ENCODE peak calls at places on chromosomes 7 and 10, in eight cellular contexts. R is lower leg skin, Z is pancreas, C is psoas muscle, Y is brain microvascular endothelial cell, F is A549, V is Peyer's patch, E is lower lobe of right lung. W is an unnamed sample.

GRCh38 chr7:64889686-64890162 is 13.3 kb upstream of the ZNF273 start:
- DNase-seq in R (no peak), Z (no peak), C (no peak), Y (no peak), F (no peak), V (no peak), E (no peak), W (no peak)

GRCh38 chr7:84811427-84811826 is 375.4 kb downstream of the SEMA3D start:
- DNase-seq in R (no peak), Z (no peak), C (no peak), Y (no peak), F (no peak), V (no peak), E (no peak), W (no peak)

GRCh38 chr10:28674782-28675181 is 2.5 kb upstream of the BAMBI start:
- DNase-seq in R (no peak), Z (no peak), C (no peak), Y (no peak), F (no peak), V (no peak), E (no peak), W (no peak)

GRCh38 chr7:143380264-143380645 is 890 bp upstream of the ZYX start:
- DNase-seq in R (peak), Z (peak), C (peak), Y (peak), F (peak), V (peak), E (peak), W (peak)

GRCh38 chr10:5076615-5077014 is 17.6 kb upstream of the AKR1C3 start:
- DNase-seq in R (no peak), Z (no peak), C (no peak), Y (no peak), F (no peak), V (no peak), E (no peak), W (peak)

GRCh38 chr7:2803342-2803692 is 40.8 kb downstream of the GNA12 start:
- DNase-seq in R (no peak), Z (no peak), C (no peak), Y (no peak), F (no peak), V (no peak), E (no peak), W (no peak)

GRCh38 chr7:57218196-57218716 is 86.0 kb upstream of the ZNF479 start:
- DNase-seq in R (no peak), Z (no peak), C (no peak), Y (no peak), F (no peak), V (no peak), E (peak), W (no peak)

GRCh38 chr7:74275401-74275881 is 13.8 kb upstream of the CLIP2 start:
- DNase-seq in R (no peak), Z (no peak), C (no peak), Y (no peak), F (peak), V (no peak), E (no peak), W (no peak)

GRCh38 chr7:70630647-70631457 is 501.1 kb upstream of the GALNT17 start:
- DNase-seq in R (no peak), Z (no peak), C (peak), Y (no peak), F (no peak), V (no peak), E (no peak), W (peak)

GRCh38 chr7:70632400-70632799 is 499.5 kb upstream of the GALNT17 start:
- DNase-seq in R (no peak), Z (no peak), C (no peak), Y (no peak), F (no peak), V (no peak), E (no peak), W (no peak)

GRCh38 chr7:70634610-70635068 is 497.3 kb upstream of the GALNT17 start:
- DNase-seq in R (no peak), Z (no peak), C (no peak), Y (peak), F (no peak), V (no peak), E (no peak), W (peak)

GRCh38 chr7:70634071-70634470 is 497.9 kb upstream of the GALNT17 start:
- DNase-seq in R (no peak), Z (no peak), C (no peak), Y (no peak), F (no peak), V (no peak), E (no peak), W (no peak)

DNA sequence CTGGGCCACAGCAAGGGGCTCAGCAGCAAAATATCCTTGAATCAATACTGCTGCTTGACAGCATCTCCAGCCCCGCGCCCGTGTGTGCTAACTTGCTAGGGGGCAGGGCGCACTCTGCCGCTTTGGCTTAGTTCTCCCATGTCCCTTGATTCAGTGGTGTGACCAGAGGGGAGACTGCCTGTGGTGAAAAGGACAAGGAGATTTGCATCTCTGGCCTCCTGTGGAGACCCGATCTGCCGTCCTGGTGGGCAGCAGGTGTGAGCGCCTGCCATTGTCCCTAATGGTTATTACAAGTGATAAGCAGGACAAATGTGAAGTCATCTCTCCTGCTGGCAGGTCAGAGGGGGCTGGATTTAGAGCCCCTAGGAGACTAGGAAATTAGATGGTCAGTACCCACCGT is 500.2 kb upstream of the GALNT17 start:
- DNase-seq in R (no peak), Z (no peak), C (no peak), Y (no peak), F (no peak), V (no peak), E (no peak), W (no peak)
- H3K4me3 ChIP-seq in R (no peak), Z (no peak), C (no peak), Y (no peak), F (no peak), V (no peak), E (no peak), W (no peak)

DNA sequence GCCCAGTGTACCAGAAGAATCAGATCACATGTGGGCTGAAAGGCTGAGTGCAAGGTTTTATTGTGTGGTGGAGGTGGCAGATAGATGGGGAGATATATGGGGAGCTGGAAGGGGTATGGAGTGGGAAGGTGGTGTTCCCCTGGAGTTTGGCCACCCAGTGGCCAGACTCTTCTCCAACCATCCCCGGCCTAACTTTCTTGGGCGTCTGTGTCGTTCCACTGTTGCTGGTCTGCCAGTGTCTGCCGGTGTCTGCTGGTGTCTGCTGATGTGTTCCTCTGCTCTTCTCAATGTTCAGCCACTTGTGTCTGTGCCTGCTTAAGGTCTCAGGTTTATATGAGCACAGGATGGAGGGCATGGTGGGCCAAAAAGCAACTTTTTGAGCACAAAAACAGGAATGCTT is 78.4 kb upstream of the PALS2 start:
- DNase-seq in R (no peak), Z (no peak), C (no peak), Y (no peak), F (no peak), V (no peak), E (no peak), W (no peak)
- TF ChIP-seq CTCF in R (no peak), Z (no peak), C (no peak), Y (peak), F (no peak), V (no peak), E (no peak), W (no peak)

GRCh38 chr10:113492181-113492580 is 60.7 kb upstream of the HABP2 start:
- DNase-seq in R (no peak), Z (no peak), C (no peak), Y (no peak), F (no peak), V (no peak), E (no peak), W (peak)
- H3K4me3 ChIP-seq in R (no peak), Z (no peak), C (no peak), Y (no peak), F (no peak), V (no peak), E (no peak), W (peak)

GRCh38 chr10:15263657-15264323 is 95.3 kb upstream of the NMT2 start:
- DNase-seq in R (no peak), Z (no peak), C (no peak), Y (no peak), F (no peak), V (no peak), E (no peak), W (no peak)

GRCh38 chr10:15265558-15265957 is 97.1 kb upstream of the NMT2 start:
- DNase-seq in R (no peak), Z (no peak), C (no peak), Y (no peak), F (no peak), V (no peak), E (no peak), W (no peak)

GRCh38 chr10:15265076-15265475 is 96.6 kb upstream of the NMT2 start:
- DNase-seq in R (no peak), Z (no peak), C (no peak), Y (no peak), F (no peak), V (no peak), E (no peak), W (no peak)

GRCh38 chr10:15259136-15259535 is 90.6 kb upstream of the NMT2 start:
- DNase-seq in R (no peak), Z (no peak), C (no peak), Y (no peak), F (no peak), V (no peak), E (no peak), W (no peak)

GRCh38 chr10:15262036-15262713 is 93.7 kb upstream of the NMT2 start:
- DNase-seq in R (no peak), Z (peak), C (no peak), Y (no peak), F (peak), V (no peak), E (no peak), W (peak)
- TF ChIP-seq CTCF in R (no peak), Z (peak), C (no peak), Y (peak), F (peak), V (peak), E (peak), W (peak)

GRCh38 chr10:50988792-50989191 is 85.5 kb upstream of the PRKG1 start:
- DNase-seq in R (no peak), Z (no peak), C (no peak), Y (no peak), F (peak), V (no peak), E (no peak), W (peak)
- H3K4me3 ChIP-seq in R (no peak), Z (no peak), C (peak), Y (no peak), F (no peak), V (no peak), E (peak), W (peak)

GRCh38 chr7:154792436-154793055 is 210.4 kb downstream of the PAXIP1 start:
- DNase-seq in R (no peak), Z (no peak), C (no peak), Y (no peak), F (no peak), V (no peak), E (no peak), W (no peak)

GRCh38 chr7:154791611-154792010 is 211.3 kb downstream of the PAXIP1 start:
- DNase-seq in R (no peak), Z (no peak), C (no peak), Y (no peak), F (no peak), V (no peak), E (no peak), W (no peak)

GRCh38 chr7:154795014-154795413 is 207.9 kb downstream of the PAXIP1 start:
- DNase-seq in R (no peak), Z (no peak), C (no peak), Y (no peak), F (no peak), V (no peak), E (no peak), W (no peak)

GRCh38 chr7:154795437-154795836 is 207.5 kb downstream of the PAXIP1 start:
- DNase-seq in R (no peak), Z (no peak), C (no peak), Y (no peak), F (no peak), V (no peak), E (no peak), W (no peak)

DNA sequence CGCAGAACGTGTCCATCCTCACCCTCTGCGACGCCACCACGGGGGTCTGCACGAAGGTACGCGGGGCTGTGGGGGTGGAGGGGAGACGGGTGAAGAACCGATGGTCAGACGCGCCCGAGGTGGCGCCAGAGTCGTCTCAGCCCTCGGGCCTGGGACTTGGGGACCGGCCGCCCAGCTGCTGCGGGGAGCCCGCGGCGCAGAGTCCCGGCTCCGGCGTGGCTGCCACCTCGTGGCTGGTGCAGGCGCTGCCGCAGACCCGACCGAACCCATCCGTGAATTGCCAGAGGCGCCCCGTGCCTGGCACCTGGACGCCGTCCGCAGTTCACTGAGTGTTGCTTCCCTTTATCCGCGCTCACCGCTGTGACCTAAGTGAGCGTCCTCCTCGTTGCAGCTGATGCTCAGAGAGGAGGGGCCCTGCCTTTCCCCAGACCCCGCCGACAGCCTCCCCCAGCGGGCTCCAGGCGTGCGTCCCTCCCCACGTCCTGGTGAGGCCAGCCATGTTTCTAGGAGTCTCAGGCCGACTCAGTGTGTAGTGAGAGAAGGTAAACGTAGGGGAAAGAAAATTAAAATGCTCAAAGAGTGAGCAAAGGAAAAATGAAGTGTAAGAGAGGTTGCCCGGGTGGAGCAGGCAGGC is 208.7 kb downstream of the PAXIP1 start:
- DNase-seq in R (no peak), Z (no peak), C (no peak), Y (no peak), F (no peak), V (no peak), E (no peak), W (no peak)
- TF ChIP-seq CTCF in R (no peak), Z (no peak), C (no peak), Y (no peak), F (no peak), V (peak), E (peak), W (no peak)